ENCODE peak calls at places on chromosome X, in four cellular contexts. F is K562, R is H1, X is HepG2. I is an unnamed sample.

GRCh38 chrX:115582871-115583729 is 22.1 kb downstream of the PLS3 start:
- DNase-seq in F (no peak), R (no peak), X (no peak), I (no peak)

GRCh38 chrX:12360389-12360788 is 222.1 kb downstream of the FRMPD4 start:
- DNase-seq in F (no peak), R (no peak), X (no peak), I (no peak)

GRCh38 chrX:155188786-155189185 is 27.5 kb upstream of the VBP1 start:
- DNase-seq in F (no peak), R (no peak), X (no peak), I (no peak)

GRCh38 chrX:46235778-46236177 is 309.4 kb downstream of the ZNF674 start:
- DNase-seq in F (no peak), R (no peak), X (no peak), I (no peak)

GRCh38 chrX:40418413-40419195 is 162.2 kb upstream of the ATP6AP2 start:
- DNase-seq in F (no peak), R (no peak), X (no peak), I (no peak)

GRCh38 chrX:1592128-1592862 is 891 bp downstream of the AKAP17A start:
- DNase-seq in F (peak), R (no peak), X (peak), I (peak)

GRCh38 chrX:134990475-134991473 is at the start of gene SMIM10:
- DNase-seq in F (peak), R (no peak), X (no peak), I (peak)

GRCh38 chrX:25300994-25301393 is 285.2 kb upstream of the ARX start:
- DNase-seq in F (no peak), R (no peak), X (no peak), I (no peak)

GRCh38 chrX:96474357-96475125 is 210.1 kb upstream of the DIAPH2 start:
- DNase-seq in F (no peak), R (no peak), X (no peak), I (no peak)

GRCh38 chrX:155313766-155314165 is 20.6 kb downstream of the CLIC2 start:
- DNase-seq in F (no peak), R (no peak), X (no peak), I (no peak)

GRCh38 chrX:68490644-68491043 is 8.2 kb upstream of the YIPF6 start:
- DNase-seq in F (peak), R (no peak), X (peak), I (no peak)

GRCh38 chrX:866441-866990 is 235.9 kb downstream of the SHOX start:
- DNase-seq in F (no peak), R (no peak), X (no peak), I (no peak)

GRCh38 chrX:31320740-31321139 is 248.9 kb upstream of the FTHL17 start:
- DNase-seq in F (no peak), R (no peak), X (no peak), I (no peak)

GRCh38 chrX:149470960-149471359 is 34.1 kb downstream of the IDS start:
- DNase-seq in F (peak), R (peak), X (peak), I (peak)

GRCh38 chrX:74613350-74614192 is 853 bp downstream of the RLIM start:
- DNase-seq in F (peak), R (no peak), X (peak), I (peak)

GRCh38 chrX:155071694-155072215 is 447 bp downstream of the BRCC3 start:
- DNase-seq in F (no peak), R (no peak), X (no peak), I (no peak)

GRCh38 chrX:124860736-124861135 is 458.9 kb upstream of the TEX13C start:
- DNase-seq in F (peak), R (no peak), X (no peak), I (no peak)

DNA sequence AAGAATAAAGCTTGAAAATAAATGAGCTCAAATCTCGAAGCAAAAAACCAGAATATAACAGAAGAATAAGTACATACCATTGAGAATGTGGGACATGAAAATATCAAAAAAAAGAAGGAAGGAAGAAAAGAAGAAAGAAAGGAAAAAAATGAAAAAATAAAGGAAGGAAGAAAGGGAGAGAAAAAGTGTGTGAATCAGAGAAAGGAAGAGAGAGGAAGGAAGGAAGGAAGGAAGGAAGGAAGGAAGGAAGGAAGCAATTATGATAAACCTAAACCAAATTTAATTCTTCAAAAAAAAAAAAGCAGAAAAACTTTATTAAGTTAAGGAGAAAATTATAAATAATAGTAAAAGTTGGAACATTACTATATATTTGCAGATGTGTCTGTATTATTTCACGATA is 949.8 kb downstream of the NLGN4X start:
- DNase-seq in F (no peak), R (no peak), X (no peak), I (no peak)
- TF ChIP-seq POLR2AphosphoS5 in F (no peak), R (no peak), X (no peak), I (no peak)

DNA sequence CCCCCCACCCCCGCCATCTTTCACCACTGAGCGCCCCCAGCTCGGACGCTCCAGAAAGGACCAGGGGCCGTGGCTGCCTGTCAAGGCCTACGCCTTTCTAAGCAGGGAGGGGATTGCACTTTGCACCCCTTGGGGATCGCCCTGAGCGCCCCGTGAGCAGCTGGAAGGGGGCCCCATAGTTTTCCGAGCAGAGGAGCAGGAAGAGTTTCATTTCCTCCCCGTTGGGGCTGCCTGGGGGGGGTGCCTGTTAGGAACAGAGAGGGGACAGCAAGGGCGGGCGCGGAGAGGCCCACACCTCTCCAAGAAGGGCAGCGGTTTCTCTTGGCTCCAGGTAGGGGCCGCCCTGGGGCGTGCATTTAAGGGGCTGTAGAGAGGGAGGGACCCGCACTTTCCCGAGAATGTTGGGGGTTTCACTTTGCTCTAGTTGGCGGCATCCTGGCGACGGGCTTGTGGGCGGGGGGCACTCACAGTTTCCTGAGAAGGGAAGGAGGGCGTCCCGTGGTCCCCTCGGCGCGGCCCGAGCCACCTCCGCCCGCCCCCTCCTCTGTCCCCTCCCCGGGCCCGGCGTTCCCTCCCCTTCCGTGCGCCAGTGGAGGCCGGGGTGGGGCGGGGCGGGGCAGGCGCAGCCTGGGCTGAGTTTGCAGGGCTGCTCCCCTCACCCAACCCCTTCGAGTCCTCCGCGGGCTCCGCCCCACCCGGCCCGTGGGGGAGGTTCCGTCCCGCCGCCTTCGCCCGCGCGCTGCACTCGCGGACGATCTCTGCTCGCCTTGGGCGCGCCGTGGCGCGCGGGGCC is 82.3 kb upstream of the CD99 start:
- DNase-seq in F (peak), R (peak), X (peak), I (peak)
- TF ChIP-seq POLR2A in F (peak), R (no peak), X (peak), I (peak)

GRCh38 chrX:128021566-128021965 is 30.6 kb downstream of the ACTRT1 start:
- DNase-seq in F (no peak), R (no peak), X (no peak), I (no peak)

GRCh38 chrX:128019218-128019617 is 33.0 kb downstream of the ACTRT1 start:
- DNase-seq in F (no peak), R (no peak), X (no peak), I (no peak)

GRCh38 chrX:128020701-128021100 is 31.5 kb downstream of the ACTRT1 start:
- DNase-seq in F (no peak), R (no peak), X (peak), I (no peak)
- TF ChIP-seq TAF1 in F (no peak), R (no peak), X (no peak), I (no peak)

DNA sequence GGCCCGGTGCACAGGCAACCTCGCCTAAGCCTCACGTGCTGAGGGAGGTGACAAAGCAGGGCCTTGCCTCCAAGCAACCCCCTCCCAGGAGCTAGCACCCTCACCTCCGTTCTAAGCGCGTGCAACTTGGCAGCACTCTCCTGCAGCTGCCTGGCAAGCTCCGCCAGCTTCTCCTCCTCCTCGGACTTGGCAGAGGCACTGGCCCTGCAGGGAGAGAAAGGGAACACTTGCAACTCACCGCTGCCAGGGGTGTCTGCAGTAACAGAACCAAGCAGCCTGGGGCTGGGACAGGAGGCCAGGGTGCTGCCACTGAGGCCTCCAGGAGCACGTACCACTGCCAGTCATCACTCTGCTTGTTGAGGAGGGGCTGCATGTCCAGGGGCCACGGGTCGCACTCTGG is 10.3 kb upstream of the TREX2 start:
- DNase-seq in F (no peak), R (no peak), X (no peak), I (no peak)
- TF ChIP-seq POLR2AphosphoS5 in F (no peak), R (no peak), X (no peak), I (no peak)

DNA sequence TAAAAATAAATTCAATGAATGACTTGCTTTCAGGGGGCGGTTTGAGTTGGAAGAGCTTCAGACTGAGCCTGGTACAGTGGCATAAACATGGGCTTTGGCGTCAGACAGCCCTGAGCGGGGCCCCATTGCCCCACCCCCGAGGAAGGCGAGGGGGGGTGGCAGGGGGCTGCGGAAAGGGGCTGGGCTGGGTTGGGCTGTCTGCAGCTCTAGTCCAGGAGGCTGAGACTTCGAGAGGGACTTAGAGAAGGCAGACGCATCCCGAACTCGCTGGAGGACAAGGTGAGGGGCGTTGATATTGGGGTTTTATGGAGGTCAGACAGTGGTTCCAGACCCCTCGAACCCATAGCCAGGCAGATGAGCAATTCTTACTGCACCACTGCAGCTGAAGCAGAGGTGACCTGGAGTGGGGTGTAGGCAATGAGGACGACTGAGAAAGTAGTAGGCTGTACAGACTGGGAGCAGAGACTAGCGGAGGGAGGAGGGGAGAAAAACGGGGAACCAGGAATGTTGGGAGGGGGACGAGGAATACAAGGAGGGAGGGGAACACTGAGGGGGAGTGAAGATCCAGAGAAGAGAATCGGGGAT is at the start of gene MAGED2:
- DNase-seq in F (peak), R (no peak), X (no peak), I (no peak)
- TF ChIP-seq POLR2A in F (no peak), R (no peak), X (no peak), I (no peak)

GRCh38 chrX:105317117-105317516 is 96.6 kb upstream of the TEX13A start:
- DNase-seq in F (no peak), R (no peak), X (no peak), I (no peak)

GRCh38 chrX:105315301-105315700 is 94.8 kb upstream of the TEX13A start:
- DNase-seq in F (no peak), R (no peak), X (no peak), I (no peak)

GRCh38 chrX:105313596-105313995 is 93.1 kb upstream of the TEX13A start:
- DNase-seq in F (no peak), R (no peak), X (no peak), I (no peak)

DNA sequence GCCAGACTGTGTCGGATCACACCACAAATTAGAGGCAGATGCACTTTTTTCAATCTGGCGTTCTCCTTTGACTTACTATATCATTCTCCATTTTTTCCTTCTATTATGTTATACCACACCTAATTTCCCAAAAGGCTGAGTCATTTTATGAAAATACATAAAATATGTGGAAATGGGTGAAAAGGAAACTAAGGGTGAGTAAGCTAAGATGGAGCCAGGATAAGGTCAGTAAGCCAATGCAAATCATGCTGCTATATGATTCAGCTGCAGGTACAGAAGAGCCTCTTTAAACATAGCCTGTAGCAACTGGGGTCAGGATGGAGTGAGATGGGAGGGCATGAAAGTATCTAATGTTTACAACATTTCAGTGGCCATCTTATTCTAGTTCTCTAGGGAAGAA is 94.0 kb upstream of the TEX13A start:
- DNase-seq in F (no peak), R (no peak), X (no peak), I (no peak)
- TF ChIP-seq TAF1 in F (no peak), R (no peak), X (no peak), I (no peak)